ENCODE peak calls at places on chromosomes 6 and 20, in six cellular contexts. S is left lung, Y is pancreas, B is testis, L is lung, J is lower lobe of right lung. N is an unnamed sample. For H3K36me3 and H3K4me1, the result is how much of the 10 kb centered on the place peaks cover.

GRCh38 chr20:32675223-32675975 is 1.7 kb upstream of the C20orf203 start:
- DNase-seq in S (no peak), Y (no peak), B (no peak), L (no peak), J (no peak), N (no peak)

GRCh38 chr6:33857301-33858052 is 53.7 kb upstream of the MLN start:
- DNase-seq in S (no peak), Y (no peak), B (no peak), L (no peak), J (no peak), N (no peak)

GRCh38 chr6:13488896-13489237 is 1.5 kb upstream of the GFOD1 start:
- DNase-seq in S (no peak), Y (no peak), B (peak), L (no peak), J (no peak), N (no peak)

GRCh38 chr6:47405273-47405672 is 72.3 kb upstream of the CD2AP start:
- DNase-seq in S (no peak), Y (no peak), B (no peak), L (peak), J (no peak), N (no peak)

GRCh38 chr6:13554929-13555333 is 19.5 kb upstream of the SIRT5 start:
- DNase-seq in S (no peak), Y (no peak), B (no peak), L (no peak), J (no peak), N (peak)

GRCh38 chr6:18360188-18360587 is 27.0 kb upstream of the RNF144B start:
- DNase-seq in S (no peak), Y (no peak), B (no peak), L (no peak), J (no peak), N (no peak)

GRCh38 chr6:4598384-4598783 is 177.8 kb upstream of the CDYL start:
- DNase-seq in S (no peak), Y (no peak), B (no peak), L (no peak), J (no peak), N (no peak)

GRCh38 chr20:52103911-52104545 is 87.6 kb downstream of the ZFP64 start:
- DNase-seq in S (no peak), Y (no peak), B (no peak), L (no peak), J (no peak), N (no peak)

GRCh38 chr6:149190228-149190831 is 127.2 kb upstream of the TAB2 start:
- DNase-seq in S (peak), Y (peak), B (peak), L (peak), J (peak), N (peak)

GRCh38 chr6:157036245-157036681 is 259.1 kb downstream of the ARID1B start:
- DNase-seq in S (no peak), Y (no peak), B (no peak), L (peak), J (no peak), N (no peak)

GRCh38 chr6:121912905-121913304 is 477.5 kb downstream of the GJA1 start:
- DNase-seq in S (no peak), Y (no peak), B (no peak), L (no peak), J (no peak), N (no peak)

GRCh38 chr6:12001004-12001705 is 11.0 kb upstream of the HIVEP1 start:
- DNase-seq in S (no peak), Y (no peak), B (no peak), L (no peak), J (no peak), N (no peak)

GRCh38 chr20:31760457-31761240 is 21.6 kb downstream of the TPX2 start:
- DNase-seq in S (no peak), Y (no peak), B (no peak), L (no peak), J (no peak), N (no peak)

GRCh38 chr6:73282876-73283275 is 19.9 kb upstream of the KHDC1 start:
- DNase-seq in S (no peak), Y (no peak), B (no peak), L (no peak), J (no peak), N (no peak)

GRCh38 chr6:43695078-43695966 is 7.7 kb upstream of the MRPS18A start:
- DNase-seq in S (no peak), Y (no peak), B (no peak), L (peak), J (peak), N (peak)

GRCh38 chr20:60901831-60902230 is 350.2 kb upstream of the CDH4 start:
- DNase-seq in S (no peak), Y (no peak), B (no peak), L (no peak), J (no peak), N (no peak)

GRCh38 chr6:33549196-33549595 is 30.9 kb downstream of the BAK1 start:
- DNase-seq in S (no peak), Y (no peak), B (no peak), L (no peak), J (no peak), N (no peak)

DNA sequence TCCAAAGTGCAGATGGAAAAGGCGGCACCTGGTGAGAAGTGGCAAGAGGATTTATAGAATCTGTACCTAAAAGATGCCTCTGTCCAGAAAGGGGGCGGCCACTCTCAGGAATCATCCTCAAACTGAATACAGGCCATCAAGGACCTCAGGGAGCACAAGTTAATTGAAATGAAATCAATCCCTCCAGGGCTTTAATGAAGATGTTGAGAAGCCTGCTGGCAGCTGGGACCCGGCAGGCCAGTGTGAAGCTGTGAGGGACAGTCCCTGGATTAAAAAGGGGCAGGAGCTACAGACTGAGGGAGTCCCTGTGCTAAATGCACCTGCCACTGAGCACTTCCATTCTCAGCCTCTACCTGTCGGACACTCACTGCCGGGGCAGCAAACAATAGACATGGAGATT is 107.7 kb upstream of the GGTLC1 start:
- DNase-seq in S (no peak), Y (no peak), B (no peak), L (no peak), J (no peak), N (no peak)
- H3K36me3 ChIP-seq in S (under half), Y (under half), B (under half), L (under half), J (under half), N (under half)

GRCh38 chr6:16420332-16420714 is 181.9 kb downstream of the GMPR start:
- DNase-seq in S (no peak), Y (no peak), B (no peak), L (no peak), J (no peak), N (no peak)

GRCh38 chr6:16414205-16414604 is 175.8 kb downstream of the GMPR start:
- DNase-seq in S (no peak), Y (no peak), B (no peak), L (no peak), J (no peak), N (no peak)

GRCh38 chr6:16419636-16420331 is 181.4 kb downstream of the GMPR start:
- DNase-seq in S (no peak), Y (no peak), B (no peak), L (no peak), J (no peak), N (no peak)

GRCh38 chr6:16413399-16413798 is 175.0 kb downstream of the GMPR start:
- DNase-seq in S (no peak), Y (no peak), B (no peak), L (no peak), J (no peak), N (no peak)

GRCh38 chr6:16415677-16416076 is 177.3 kb downstream of the GMPR start:
- DNase-seq in S (no peak), Y (no peak), B (no peak), L (no peak), J (no peak), N (no peak)
- H3K4me1 ChIP-seq in S (under half), Y (under half), B (under half), L (under half), J (under half), N (under half)

DNA sequence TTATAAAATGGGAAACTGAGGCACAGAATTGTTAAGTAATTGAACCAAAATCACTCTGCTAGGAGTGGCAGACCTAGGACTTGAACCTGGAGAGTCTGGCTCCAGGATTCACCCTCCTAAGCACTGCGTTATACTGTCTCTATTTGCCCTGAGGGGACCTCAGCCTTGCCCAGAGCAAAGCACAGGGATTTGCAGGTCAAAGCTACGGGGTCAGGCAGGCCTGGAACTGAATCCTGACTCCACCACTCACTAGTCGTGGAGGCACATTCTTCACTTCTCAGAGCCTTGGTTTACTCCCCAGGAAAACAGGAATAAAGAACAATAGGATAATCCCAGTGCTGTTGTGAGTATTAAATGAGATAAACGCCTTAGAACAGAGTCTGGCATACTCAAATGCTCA is 19.4 kb downstream of the KCNK15 start:
- DNase-seq in S (no peak), Y (no peak), B (no peak), L (no peak), J (no peak), N (no peak)
- H3K36me3 ChIP-seq in S (under half), Y (under half), B (under half), L (under half), J (under half), N (under half)

GRCh38 chr20:10033905-10034304 is 882 bp upstream of the ANKEF1 start:
- DNase-seq in S (no peak), Y (no peak), B (no peak), L (no peak), J (no peak), N (no peak)
- H3K4me1 ChIP-seq in S (under half), Y (under half), B (under half), L (under half), J (under half), N (under half)

DNA sequence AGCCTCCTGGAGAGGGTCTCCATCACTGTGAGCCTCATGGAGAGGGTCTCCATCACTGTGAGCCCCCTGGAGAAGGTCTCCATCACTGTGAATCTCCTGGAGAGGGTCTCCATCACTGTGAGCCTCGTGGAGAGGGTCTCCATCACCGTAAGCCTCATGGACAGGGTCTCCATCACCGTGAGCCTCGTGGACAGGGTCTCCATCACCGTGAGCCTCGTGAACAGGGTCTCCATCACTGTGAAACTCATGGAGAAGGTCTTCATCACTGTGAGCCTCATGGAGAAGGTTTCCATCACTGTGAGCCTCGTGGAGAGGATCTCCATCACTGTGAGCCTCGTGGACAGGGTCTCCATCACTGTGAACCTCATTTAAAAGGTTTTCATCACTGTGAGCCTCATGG is 140.0 kb downstream of the ERMARD start:
- DNase-seq in S (no peak), Y (no peak), B (no peak), L (no peak), J (no peak), N (no peak)
- H3K36me3 ChIP-seq in S (under half), Y (under half), B (under half), L (under half), J (under half), N (under half)

GRCh38 chr6:10315631-10316145 is 99.2 kb downstream of the TFAP2A start:
- DNase-seq in S (no peak), Y (no peak), B (no peak), L (no peak), J (no peak), N (no peak)
- H3K4me1 ChIP-seq in S (under half), Y (under half), B (under half), L (under half), J (under half), N (under half)

GRCh38 chr20:41094656-41095055 is 42.7 kb upstream of the PLCG1 start:
- DNase-seq in S (no peak), Y (no peak), B (no peak), L (no peak), J (no peak), N (no peak)
- H3K36me3 ChIP-seq in S (half or more), Y (under half), B (under half), L (under half), J (half or more), N (half or more)